ENCODE peak calls at places on chromosomes 11 and 22, in eight cellular contexts. D is neural crest cell, O is dorsolateral prefrontal cortex, I is Calu3, N is HL-60, G is coronary artery, P is AG10803, F is uterus. M is an unnamed sample.

GRCh38 chr11:6497069-6497839 is at the start of gene DNHD1:
- DNase-seq in N (no peak), G (no peak), O (no peak), P (no peak), D (no peak), F (no peak), I (no peak), M (no peak)

GRCh38 chr22:22587577-22588188 is 28.6 kb upstream of the PRAME start:
- DNase-seq in D (no peak), G (no peak), I (no peak), F (no peak), P (no peak), O (no peak), N (no peak), M (no peak)

GRCh38 chr11:97979741-97980140 is 1041.0 kb upstream of the CNTN5 start:
- DNase-seq in N (no peak), O (no peak), I (no peak), G (no peak), D (no peak), F (no peak), P (peak), M (peak)

GRCh38 chr11:33930317-33931021 is 38.6 kb upstream of the LMO2 start:
- DNase-seq in O (no peak), N (peak), I (no peak), D (no peak), F (peak), G (no peak), P (peak), M (no peak)

GRCh38 chr11:57777969-57778317 is 16.3 kb downstream of the CTNND1 start:
- DNase-seq in N (no peak), O (no peak), P (no peak), D (no peak), G (no peak), F (no peak), I (no peak), M (no peak)

GRCh38 chr22:46462726-46463371 is 74.6 kb downstream of the CELSR1 start:
- DNase-seq in D (no peak), G (no peak), I (no peak), P (peak), N (no peak), O (no peak), F (no peak), M (peak)

GRCh38 chr11:77113382-77114088 is 10.9 kb downstream of the OMP start:
- DNase-seq in F (no peak), G (no peak), O (no peak), N (no peak), D (peak), I (peak), P (peak), M (peak)

GRCh38 chr11:10715571-10715970 is 22.0 kb upstream of the IRAG1 start:
- DNase-seq in P (no peak), D (no peak), G (no peak), F (no peak), N (no peak), O (peak), I (no peak), M (no peak)

GRCh38 chr11:125883375-125883774 is 4.1 kb upstream of the HYLS1 start:
- DNase-seq in O (no peak), P (no peak), N (no peak), D (no peak), G (no peak), I (no peak), F (no peak), M (no peak)

GRCh38 chr11:130042093-130042591 is 27.6 kb upstream of the APLP2 start:
- DNase-seq in N (peak), F (no peak), P (peak), G (no peak), I (no peak), D (no peak), O (no peak), M (peak)

GRCh38 chr11:66727282-66727882 is 1.6 kb downstream of the SPTBN2 start:
- DNase-seq in O (peak), I (peak), D (peak), F (no peak), G (no peak), P (no peak), N (peak), M (no peak)

GRCh38 chr22:49828599-49828965 is 909 bp upstream of the BRD1 start:
- DNase-seq in P (no peak), O (no peak), G (no peak), F (no peak), D (no peak), I (no peak), N (no peak), M (no peak)

GRCh38 chr11:60872952-60873524 is 5.7 kb downstream of the ZP1 start:
- DNase-seq in D (no peak), P (peak), F (peak), O (no peak), G (no peak), I (no peak), N (peak), M (peak)

GRCh38 chr11:33043221-33043833 is 4.0 kb downstream of the TCP11L1 start:
- DNase-seq in I (no peak), F (no peak), G (no peak), O (no peak), N (no peak), D (no peak), P (no peak), M (peak)

GRCh38 chr11:111851067-111851466 is 20.3 kb downstream of the ALG9 start:
- DNase-seq in N (no peak), F (no peak), I (no peak), P (no peak), G (no peak), D (no peak), O (no peak), M (no peak)

GRCh38 chr11:111855506-111855905 is 15.9 kb downstream of the ALG9 start:
- DNase-seq in D (no peak), F (no peak), N (no peak), O (no peak), G (no peak), I (no peak), P (no peak), M (no peak)

GRCh38 chr11:111852103-111852502 is 19.3 kb downstream of the ALG9 start:
- DNase-seq in D (no peak), N (no peak), F (no peak), I (no peak), G (no peak), P (no peak), O (no peak), M (no peak)

GRCh38 chr11:111849631-111850030 is 21.8 kb downstream of the ALG9 start:
- DNase-seq in P (no peak), G (no peak), D (no peak), I (no peak), N (no peak), F (no peak), O (no peak), M (no peak)

GRCh38 chr11:111851636-111852035 is 19.7 kb downstream of the ALG9 start:
- DNase-seq in P (peak), G (no peak), N (no peak), I (no peak), D (no peak), F (no peak), O (no peak), M (peak)
- TF ChIP-seq CTCF in P (peak), G (no peak), N (peak), I (no peak), D (no peak), F (peak), O (no peak), M (peak)

GRCh38 chr11:112837162-112837826 is 123.9 kb upstream of the NCAM1 start:
- DNase-seq in N (no peak), I (no peak), D (no peak), F (no peak), O (no peak), P (no peak), G (no peak), M (no peak)
- TF ChIP-seq CTCF in N (no peak), I (no peak), D (no peak), F (no peak), O (peak), P (no peak), G (no peak), M (no peak)

GRCh38 chr11:109039611-109040010 is 374.7 kb downstream of the DDX10 start:
- DNase-seq in O (no peak), P (no peak), G (no peak), F (no peak), I (no peak), N (no peak), D (no peak), M (no peak)

GRCh38 chr11:109043318-109043717 is 378.4 kb downstream of the DDX10 start:
- DNase-seq in F (no peak), D (no peak), G (no peak), I (no peak), O (no peak), N (no peak), P (no peak), M (no peak)

GRCh38 chr11:109041876-109042275 is 377.0 kb downstream of the DDX10 start:
- DNase-seq in O (no peak), P (no peak), N (no peak), I (no peak), G (no peak), D (no peak), F (no peak), M (no peak)

GRCh38 chr11:109037856-109038780 is 373.2 kb downstream of the DDX10 start:
- DNase-seq in I (no peak), G (no peak), N (no peak), O (peak), P (peak), F (no peak), D (no peak), M (peak)

GRCh38 chr11:109040303-109040702 is 375.4 kb downstream of the DDX10 start:
- DNase-seq in O (no peak), N (no peak), I (no peak), D (no peak), G (no peak), F (no peak), P (no peak), M (no peak)
- TF ChIP-seq CTCF in O (no peak), N (peak), I (no peak), D (no peak), G (no peak), F (no peak), P (no peak), M (peak)

DNA sequence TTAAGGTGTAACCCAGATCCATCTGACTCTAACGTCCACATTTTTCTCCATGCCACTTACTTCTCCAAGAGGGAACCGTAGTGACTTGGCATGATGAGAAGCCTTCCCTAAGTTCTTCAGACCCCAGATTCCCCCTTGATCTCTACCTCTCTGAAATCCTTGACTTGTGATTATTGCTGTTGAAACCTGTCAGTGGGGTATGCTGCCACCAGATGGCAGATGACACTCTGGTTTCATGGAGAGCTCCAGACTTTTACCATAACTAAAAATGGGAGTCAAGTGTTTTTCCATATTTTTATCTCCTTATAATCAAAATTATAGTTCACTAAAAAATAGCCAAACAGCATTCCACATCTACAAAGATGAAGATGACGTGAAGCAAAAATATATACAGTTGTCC is 504.2 kb downstream of the SOX6 start:
- DNase-seq in O (no peak), F (no peak), P (peak), G (no peak), N (no peak), D (no peak), I (peak), M (no peak)
- TF ChIP-seq CTCF in O (no peak), F (no peak), P (peak), G (no peak), N (peak), D (peak), I (peak), M (peak)

DNA sequence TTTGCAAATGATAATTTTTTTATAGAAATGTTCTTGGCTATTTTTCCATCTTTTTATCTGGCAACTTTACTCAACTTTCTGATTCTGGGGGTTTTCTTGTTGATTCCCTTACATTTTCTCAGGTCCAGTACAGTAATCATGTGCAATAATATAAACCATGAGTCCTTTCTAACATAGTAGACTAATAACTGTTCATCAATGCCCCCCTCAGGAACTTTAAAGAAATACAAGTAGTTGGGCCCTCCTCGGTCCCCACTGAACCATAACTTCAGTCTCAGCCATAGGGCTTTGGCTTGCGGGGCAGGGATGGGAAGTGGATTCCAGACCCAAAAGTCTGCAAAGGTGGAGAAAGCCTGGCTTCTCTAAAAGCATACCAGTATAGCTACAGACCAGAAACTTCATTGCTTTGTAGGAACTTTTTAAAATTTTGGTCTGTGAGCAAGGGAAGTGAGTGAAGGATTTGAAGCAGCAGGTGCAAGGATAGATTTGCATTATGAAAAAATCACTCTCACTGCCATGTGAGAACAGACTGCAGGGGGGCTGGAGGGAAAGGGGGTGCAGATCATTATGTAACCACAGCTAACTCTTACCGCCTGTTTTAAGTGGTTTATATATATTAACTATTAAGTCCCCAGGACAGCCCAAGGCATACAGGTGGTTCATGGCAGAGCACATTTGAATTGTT is 10.5 kb upstream of the TUB start:
- DNase-seq in O (no peak), I (no peak), P (peak), G (peak), F (peak), N (no peak), D (no peak), M (peak)
- TF ChIP-seq CTCF in O (peak), I (peak), P (peak), G (no peak), F (peak), N (no peak), D (peak), M (peak)

GRCh38 chr11:79087957-79088318 is 352.9 kb downstream of the TENM4 start:
- DNase-seq in P (peak), I (no peak), F (no peak), N (no peak), O (no peak), D (no peak), G (no peak), M (no peak)
- TF ChIP-seq CTCF in P (peak), I (no peak), F (no peak), N (no peak), O (no peak), D (no peak), G (no peak), M (no peak)

GRCh38 chr22:39013923-39014722 is at the start of gene APOBEC3C:
- DNase-seq in O (no peak), F (peak), I (peak), N (peak), P (peak), G (peak), D (peak), M (peak)
- TF ChIP-seq CTCF in O (no peak), F (no peak), I (no peak), N (no peak), P (no peak), G (no peak), D (no peak), M (peak)

GRCh38 chr22:27919943-27920755 is 1.1 kb upstream of the PITPNB start:
- DNase-seq in N (no peak), F (peak), O (no peak), P (peak), G (peak), D (peak), I (no peak), M (peak)
- TF ChIP-seq CTCF in N (no peak), F (no peak), O (no peak), P (peak), G (no peak), D (no peak), I (no peak), M (peak)

GRCh38 chr11:75142714-75143419 is 8.0 kb upstream of the SLCO2B1 start:
- DNase-seq in G (no peak), F (peak), I (peak), O (peak), N (peak), P (peak), D (no peak), M (peak)
- TF ChIP-seq CTCF in G (no peak), F (no peak), I (no peak), O (no peak), N (no peak), P (no peak), D (no peak), M (no peak)